ENCODE peak calls at places on chromosomes 11 and 22, in four cellular contexts. G is uterus, Y is astrocyte, M is brain microvascular endothelial cell. C is an unnamed sample.

GRCh38 chr22:24037851-24038765 is 27.0 kb downstream of the CABIN1 start:
- DNase-seq in Y (no peak), G (no peak), M (no peak), C (no peak)

GRCh38 chr11:86629070-86629706 is 43.2 kb downstream of the ME3 start:
- DNase-seq in G (no peak), M (peak), Y (no peak), C (no peak)

GRCh38 chr11:118109231-118109630 is 22.5 kb upstream of the SMIM35 start:
- DNase-seq in Y (peak), M (no peak), G (no peak), C (no peak)

GRCh38 chr11:2156416-2157182 is 4.4 kb downstream of the INS start:
- DNase-seq in M (peak), Y (peak), G (peak), C (peak)

GRCh38 chr11:132838621-132839020 is 693.7 kb downstream of the OPCML start:
- DNase-seq in Y (peak), M (peak), G (no peak), C (no peak)

GRCh38 chr11:118930152-118930712 is 4.5 kb upstream of the BCL9L start:
- DNase-seq in Y (peak), G (peak), M (peak), C (peak)

GRCh38 chr11:76635991-76636520 is 34.5 kb downstream of the LRRC32 start:
- DNase-seq in G (no peak), Y (no peak), M (no peak), C (no peak)

GRCh38 chr11:8732748-8733241 is 50.2 kb downstream of the RPL27A start:
- DNase-seq in G (peak), M (peak), Y (peak), C (no peak)

GRCh38 chr11:34915136-34916013 is 804 bp downstream of the APIP start:
- DNase-seq in Y (peak), G (no peak), M (peak), C (no peak)

GRCh38 chr11:103110406-103110805 is 1.2 kb downstream of the DYNC2H1 start:
- DNase-seq in G (no peak), Y (peak), M (peak), C (peak)

GRCh38 chr22:25354456-25354855 is 135.0 kb downstream of the CRYBB2 start:
- DNase-seq in M (no peak), G (no peak), Y (no peak), C (no peak)

GRCh38 chr11:36091256-36091811 is 147.5 kb downstream of the LDLRAD3 start:
- DNase-seq in Y (peak), M (peak), G (no peak), C (no peak)

GRCh38 chr22:43180670-43181069 is 6.3 kb downstream of the TTLL12 start:
- DNase-seq in M (no peak), Y (no peak), G (no peak), C (no peak)

GRCh38 chr11:35526370-35526792 is 965 bp upstream of the PAMR1 start:
- DNase-seq in G (no peak), Y (no peak), M (peak), C (no peak)

GRCh38 chr11:5922749-5923426 is 19.2 kb upstream of the OR56A3 start:
- DNase-seq in M (peak), Y (no peak), G (no peak), C (peak)

GRCh38 chr11:13110929-13111812 is 102.1 kb downstream of the RASSF10 start:
- DNase-seq in G (no peak), Y (peak), M (peak), C (peak)

GRCh38 chr22:24376002-24376401 is 51.4 kb upstream of the ADORA2A start:
- DNase-seq in M (no peak), Y (no peak), G (no peak), C (no peak)

DNA sequence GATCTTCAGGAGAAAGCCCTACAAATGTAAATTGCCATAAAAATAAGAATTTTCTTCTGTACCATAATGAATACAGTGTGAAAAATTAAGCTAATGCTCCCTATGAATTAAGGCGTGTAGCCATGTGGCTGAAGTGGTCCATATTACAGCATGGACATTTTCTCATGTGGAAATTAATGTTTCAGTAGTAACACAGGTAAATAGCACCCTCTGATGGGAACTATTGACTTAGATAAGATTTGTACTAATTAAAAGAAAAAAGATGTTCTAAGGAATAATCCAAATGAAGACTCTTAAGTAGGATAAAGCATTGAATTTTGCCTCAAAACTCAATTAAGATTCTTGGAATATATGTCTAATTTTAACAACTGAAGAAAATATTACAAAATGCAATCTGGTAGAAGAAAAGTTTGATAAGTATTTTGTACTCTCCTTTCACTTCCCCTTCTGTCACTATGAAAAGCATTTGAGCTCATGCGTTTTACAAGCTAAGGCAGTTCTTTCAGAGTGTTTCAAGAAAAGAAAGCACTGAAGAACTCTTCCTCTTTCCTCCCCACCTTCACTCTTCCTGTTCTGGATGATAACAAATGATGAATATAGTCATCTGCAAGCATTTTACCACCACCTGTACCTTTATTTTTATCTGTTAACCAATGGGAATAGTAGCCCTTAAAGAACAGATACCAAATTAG is 9.9 kb upstream of the OR8D2 start:
- DNase-seq in G (no peak), Y (peak), M (no peak), C (no peak)
- H3K27ac ChIP-seq in G (no peak), Y (no peak), M (no peak), C (no peak)

GRCh38 chr22:45460288-45461109 is 42.2 kb upstream of the FBLN1 start:
- DNase-seq in Y (no peak), G (peak), M (no peak), C (no peak)

GRCh38 chr22:45456811-45457210 is 43.3 kb downstream of the RIBC2 start:
- DNase-seq in G (no peak), Y (no peak), M (no peak), C (no peak)

GRCh38 chr22:45458532-45458931 is 44.2 kb upstream of the FBLN1 start:
- DNase-seq in G (no peak), M (no peak), Y (no peak), C (no peak)

GRCh38 chr22:45459235-45459634 is 43.4 kb upstream of the FBLN1 start:
- DNase-seq in M (no peak), G (no peak), Y (no peak), C (no peak)

DNA sequence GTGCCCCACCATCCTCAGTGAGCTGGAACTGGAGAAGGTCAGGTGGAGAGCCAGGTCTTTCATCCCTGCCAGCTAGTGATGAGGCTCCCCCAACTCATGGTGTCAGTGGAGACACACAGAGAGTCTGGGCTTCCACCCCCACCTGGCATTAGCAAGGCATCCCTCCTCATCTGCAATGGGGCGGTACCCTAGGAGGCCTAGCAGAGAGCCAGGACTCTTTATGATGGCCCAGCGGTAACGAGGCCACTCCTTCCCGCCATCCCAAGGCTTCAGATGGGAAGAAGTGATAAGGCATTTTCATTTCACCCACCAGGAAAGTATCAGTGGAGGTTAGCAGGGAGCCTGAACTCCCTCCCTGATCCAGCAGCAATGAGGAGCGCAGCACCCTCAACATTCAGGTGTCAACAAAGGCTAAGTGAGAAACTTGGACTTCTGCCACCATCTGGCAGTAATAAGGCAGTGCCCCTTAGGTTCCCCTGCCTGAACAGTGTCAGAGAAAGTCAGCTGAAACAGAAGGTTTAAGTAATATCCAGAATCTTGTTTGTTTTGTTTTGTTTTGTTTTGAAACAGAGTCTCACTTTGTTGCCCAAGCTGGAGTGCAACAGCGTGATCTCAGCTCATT is 40.5 kb upstream of the FBLN1 start:
- DNase-seq in Y (no peak), G (peak), M (no peak), C (no peak)
- TF ChIP-seq CTCF in Y (no peak), G (no peak), M (peak), C (no peak)

GRCh38 chr22:27133951-27134664 is 476.7 kb downstream of the MIAT start:
- DNase-seq in G (peak), Y (peak), M (peak), C (peak)
- H3K27ac ChIP-seq in G (peak), Y (peak), M (peak), C (peak)

GRCh38 chr22:18998998-18999397 is 62.9 kb upstream of the PRODH start:
- DNase-seq in G (no peak), Y (no peak), M (no peak), C (no peak)
- TF ChIP-seq CTCF in G (no peak), Y (no peak), M (peak), C (no peak)

GRCh38 chr22:18066181-18066859 is 11.5 kb upstream of the PEX26 start:
- DNase-seq in Y (no peak), G (no peak), M (no peak), C (no peak)
- H3K27ac ChIP-seq in Y (no peak), G (peak), M (no peak), C (no peak)

DNA sequence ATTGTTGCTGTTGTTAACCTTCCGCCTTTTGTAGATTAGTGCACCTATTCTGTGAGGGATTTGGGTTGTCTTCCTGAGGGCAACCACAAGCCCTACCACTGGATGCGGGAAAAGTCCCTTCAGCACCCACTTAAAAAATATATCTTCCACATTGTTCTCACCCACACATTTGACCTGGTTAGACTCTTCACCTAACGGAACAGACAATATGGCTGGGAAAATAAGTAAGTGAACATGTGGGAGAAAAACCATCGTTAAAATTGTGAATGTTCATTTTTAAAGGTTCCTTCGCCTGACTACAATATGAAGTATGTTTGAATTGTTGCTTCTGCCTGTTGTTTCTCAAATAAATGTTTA is 72.0 kb upstream of the MPEG1 start:
- DNase-seq in G (no peak), M (no peak), Y (no peak), C (no peak)
- TF ChIP-seq CTCF in G (no peak), M (no peak), Y (no peak), C (peak)

DNA sequence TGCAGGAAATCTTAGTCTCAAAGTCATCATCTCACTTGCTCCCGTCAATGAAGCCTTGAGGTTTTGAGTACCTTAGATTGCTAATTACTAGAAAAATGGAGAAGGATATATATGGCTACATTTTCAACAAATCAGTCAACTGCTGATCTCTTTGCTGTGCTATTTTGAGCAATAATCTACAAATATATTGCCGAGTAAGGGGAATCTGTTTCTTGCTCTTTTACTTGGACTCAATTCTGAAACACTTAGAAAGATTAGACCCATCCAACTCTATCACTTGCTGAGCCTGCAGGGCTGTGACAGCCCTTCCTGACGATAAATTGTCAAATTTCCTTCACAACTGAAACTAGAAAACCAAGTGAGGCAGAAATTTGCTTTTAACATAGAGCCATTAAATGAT is 17.0 kb downstream of the FEZ1 start:
- DNase-seq in M (no peak), Y (no peak), G (no peak), C (no peak)
- H3K27ac ChIP-seq in M (no peak), Y (no peak), G (no peak), C (no peak)

GRCh38 chr22:26476705-26477340 is 6.8 kb downstream of the HPS4 start:
- DNase-seq in Y (peak), M (peak), G (no peak), C (no peak)
- TF ChIP-seq CTCF in Y (no peak), M (no peak), G (no peak), C (no peak)